ENCODE peak calls at places on chromosome 10, in five cellular contexts. One of them, this sample, is unnamed.

GRCh38 chr10:104941662-104942061 is 300.6 kb downstream of the SORCS3 start:
- DNase-seq in CD4-positive, alpha-beta T cell: no peak
- DNase-seq in choroid plexus epithelial cell: no peak
- DNase-seq in kidney epithelial cell: no peak
- DNase-seq in breast epithelium: no peak
- DNase-seq in this sample: no peak

GRCh38 chr10:75033399-75034130 is 77.9 kb upstream of the SAMD8 start:
- DNase-seq in CD4-positive, alpha-beta T cell: no peak
- DNase-seq in choroid plexus epithelial cell: no peak
- DNase-seq in breast epithelium: no peak
- DNase-seq in kidney epithelial cell: no peak
- DNase-seq in this sample: no peak

GRCh38 chr10:44391981-44392380 is 7.1 kb upstream of the CXCL12 start:
- DNase-seq in breast epithelium: no peak
- DNase-seq in kidney epithelial cell: no peak
- DNase-seq in CD4-positive, alpha-beta T cell: no peak
- DNase-seq in choroid plexus epithelial cell: no peak
- DNase-seq in this sample: no peak

GRCh38 chr10:133159611-133159949 is 439 bp upstream of the KNDC1 start:
- DNase-seq in breast epithelium: peak; percentile 41
- DNase-seq in CD4-positive, alpha-beta T cell: no peak
- DNase-seq in kidney epithelial cell: no peak
- DNase-seq in choroid plexus epithelial cell: no peak
- DNase-seq in this sample: no peak

GRCh38 chr10:62054825-62055224 is 153.3 kb downstream of the ARID5B start:
- DNase-seq in kidney epithelial cell: no peak
- DNase-seq in CD4-positive, alpha-beta T cell: no peak
- DNase-seq in breast epithelium: no peak
- DNase-seq in choroid plexus epithelial cell: no peak
- DNase-seq in this sample: no peak

GRCh38 chr10:95908450-95908849 is 675 bp downstream of the CC2D2B start:
- DNase-seq in CD4-positive, alpha-beta T cell: no peak
- DNase-seq in kidney epithelial cell: no peak
- DNase-seq in breast epithelium: no peak
- DNase-seq in choroid plexus epithelial cell: no peak
- DNase-seq in this sample: no peak

GRCh38 chr10:86368046-86368445 is 1.5 kb upstream of the GRID1 start:
- DNase-seq in CD4-positive, alpha-beta T cell: no peak
- DNase-seq in kidney epithelial cell: no peak
- DNase-seq in breast epithelium: peak; percentile 31
- DNase-seq in choroid plexus epithelial cell: no peak
- DNase-seq in this sample: no peak

GRCh38 chr10:46557319-46558140 is 1.1 kb upstream of the GPRIN2 start:
- DNase-seq in choroid plexus epithelial cell: no peak
- DNase-seq in breast epithelium: peak; percentile 54
- DNase-seq in CD4-positive, alpha-beta T cell: no peak
- DNase-seq in kidney epithelial cell: no peak
- DNase-seq in this sample: no peak

GRCh38 chr10:72831696-72832355 is 61.7 kb upstream of the OIT3 start:
- DNase-seq in CD4-positive, alpha-beta T cell: no peak
- DNase-seq in kidney epithelial cell: no peak
- DNase-seq in breast epithelium: no peak
- DNase-seq in choroid plexus epithelial cell: peak; percentile 52
- DNase-seq in this sample: no peak

DNA sequence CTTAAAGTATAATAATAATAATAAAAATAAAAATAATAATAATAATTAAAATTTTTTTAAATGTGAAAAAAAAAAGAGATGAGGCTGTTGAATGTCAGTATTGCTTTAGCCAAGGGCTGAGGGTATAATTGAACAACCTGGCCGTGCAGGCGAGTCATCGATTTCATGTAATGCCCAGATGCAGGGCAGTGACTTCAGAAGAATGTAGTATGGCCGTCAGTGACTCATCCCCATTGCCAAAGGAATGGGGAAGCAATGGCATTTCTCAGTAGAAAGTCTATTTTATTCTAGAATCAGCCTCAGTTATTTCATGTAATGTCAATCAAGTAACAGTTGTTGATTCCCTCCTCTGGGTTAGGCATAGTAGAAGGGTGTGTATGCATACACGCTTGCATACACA is 516.4 kb downstream of the GLRX3 start:
- DNase-seq in kidney epithelial cell: no peak
- DNase-seq in CD4-positive, alpha-beta T cell: no peak
- DNase-seq in choroid plexus epithelial cell: peak; percentile 17
- DNase-seq in breast epithelium: no peak
- DNase-seq in this sample: no peak
- TF ChIP-seq CTCF in kidney epithelial cell: no peak
- TF ChIP-seq CTCF in CD4-positive, alpha-beta T cell: no peak
- TF ChIP-seq CTCF in choroid plexus epithelial cell: no peak
- TF ChIP-seq CTCF in breast epithelium: no peak
- TF ChIP-seq CTCF in this sample: no peak

DNA sequence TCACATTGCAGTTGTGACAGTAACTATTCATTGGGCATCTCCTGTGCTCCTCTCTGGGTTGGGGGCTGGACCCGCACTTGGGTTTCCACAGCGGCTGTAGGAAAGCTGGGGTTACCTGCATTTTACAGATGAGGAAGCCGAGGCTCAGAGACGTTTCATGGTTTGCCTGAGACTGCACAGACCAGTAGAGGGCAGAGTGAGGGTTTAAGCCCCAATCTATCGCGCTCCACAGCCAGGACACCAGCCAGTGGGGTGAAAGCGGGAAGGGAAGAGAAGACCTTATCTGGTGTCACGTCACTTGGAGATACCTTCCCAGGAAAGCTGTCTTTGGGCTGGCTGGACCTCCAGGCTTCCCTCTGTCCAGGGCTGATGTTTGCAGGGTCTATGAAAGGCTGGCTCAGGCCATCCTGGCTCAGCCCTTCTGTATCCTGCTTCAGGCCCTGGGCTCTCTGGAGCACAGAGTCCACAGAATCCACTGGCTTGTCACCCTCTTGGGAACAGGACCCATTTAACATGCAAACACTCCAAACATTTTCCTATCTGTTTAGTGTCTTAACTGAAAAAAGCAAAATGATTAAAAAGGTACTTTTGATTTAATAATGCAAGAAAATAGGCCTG is 167.7 kb downstream of the EMX2 start:
- DNase-seq in choroid plexus epithelial cell: no peak
- DNase-seq in CD4-positive, alpha-beta T cell: no peak
- DNase-seq in kidney epithelial cell: no peak
- DNase-seq in breast epithelium: no peak
- DNase-seq in this sample: no peak
- TF ChIP-seq CTCF in choroid plexus epithelial cell: no peak
- TF ChIP-seq CTCF in CD4-positive, alpha-beta T cell: no peak
- TF ChIP-seq CTCF in kidney epithelial cell: no peak
- TF ChIP-seq CTCF in breast epithelium: no peak
- TF ChIP-seq CTCF in this sample: no peak

GRCh38 chr10:3803295-3803883 is 18.4 kb upstream of the KLF6 start:
- DNase-seq in breast epithelium: no peak
- DNase-seq in CD4-positive, alpha-beta T cell: no peak
- DNase-seq in choroid plexus epithelial cell: no peak
- DNase-seq in kidney epithelial cell: no peak
- DNase-seq in this sample: peak; percentile 72
- TF ChIP-seq CTCF in breast epithelium: no peak
- TF ChIP-seq CTCF in CD4-positive, alpha-beta T cell: no peak
- TF ChIP-seq CTCF in choroid plexus epithelial cell: no peak
- TF ChIP-seq CTCF in kidney epithelial cell: no peak
- TF ChIP-seq CTCF in this sample: no peak

GRCh38 chr10:27256299-27256698 is 15.7 kb upstream of the ACBD5 start:
- DNase-seq in CD4-positive, alpha-beta T cell: no peak
- DNase-seq in choroid plexus epithelial cell: no peak
- DNase-seq in breast epithelium: no peak
- DNase-seq in kidney epithelial cell: no peak
- DNase-seq in this sample: no peak

GRCh38 chr10:27256790-27257189 is 16.2 kb upstream of the ACBD5 start:
- DNase-seq in choroid plexus epithelial cell: no peak
- DNase-seq in CD4-positive, alpha-beta T cell: no peak
- DNase-seq in breast epithelium: no peak
- DNase-seq in kidney epithelial cell: no peak
- DNase-seq in this sample: no peak

GRCh38 chr10:27258492-27258837 is 17.9 kb upstream of the ACBD5 start:
- DNase-seq in kidney epithelial cell: no peak
- DNase-seq in CD4-positive, alpha-beta T cell: no peak
- DNase-seq in breast epithelium: no peak
- DNase-seq in choroid plexus epithelial cell: no peak
- DNase-seq in this sample: no peak

DNA sequence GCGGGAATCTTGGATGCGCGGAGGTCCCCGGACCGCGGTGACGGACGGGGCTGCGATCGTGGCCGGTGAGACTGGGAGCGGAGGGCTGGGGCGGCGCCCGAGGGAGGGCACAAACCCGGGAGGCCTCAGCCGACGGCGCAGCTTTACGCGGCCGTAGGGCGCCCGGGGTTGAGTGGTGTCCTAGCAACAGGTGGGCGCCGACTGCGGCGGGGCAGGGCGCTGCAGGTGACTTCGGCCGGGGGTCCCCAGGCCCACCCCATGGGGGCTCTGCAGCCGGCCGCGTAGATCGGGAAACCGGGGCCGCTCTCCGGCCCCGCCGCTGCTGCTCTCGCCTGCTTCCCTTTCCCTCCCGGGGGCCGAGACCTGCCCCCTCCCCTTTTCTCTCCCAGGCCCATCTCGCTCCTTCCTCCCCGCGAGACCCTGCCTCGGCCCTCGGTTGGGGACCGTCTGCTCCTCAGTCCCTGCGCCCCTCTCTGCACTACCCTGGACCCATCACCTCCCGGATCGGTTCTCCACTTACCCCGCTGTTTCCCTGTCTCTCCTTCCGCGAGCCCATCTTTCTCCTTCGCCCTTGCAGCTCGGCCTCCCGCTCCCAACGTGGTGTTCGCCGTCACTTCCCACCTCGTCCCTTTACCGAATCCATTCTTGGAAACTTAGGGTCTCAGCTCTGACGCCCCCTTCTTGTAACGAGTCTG is 18.4 kb upstream of the ACBD5 start:
- DNase-seq in CD4-positive, alpha-beta T cell: no peak
- DNase-seq in kidney epithelial cell: no peak
- DNase-seq in breast epithelium: no peak
- DNase-seq in choroid plexus epithelial cell: no peak
- DNase-seq in this sample: peak; percentile 10
- TF ChIP-seq CTCF in CD4-positive, alpha-beta T cell: no peak
- TF ChIP-seq CTCF in kidney epithelial cell: no peak
- TF ChIP-seq CTCF in breast epithelium: no peak
- TF ChIP-seq CTCF in choroid plexus epithelial cell: no peak
- TF ChIP-seq CTCF in this sample: no peak

GRCh38 chr10:52346394-52347326 is 32.6 kb downstream of the DKK1 start:
- DNase-seq in CD4-positive, alpha-beta T cell: no peak
- DNase-seq in choroid plexus epithelial cell: no peak
- DNase-seq in kidney epithelial cell: no peak
- DNase-seq in breast epithelium: no peak
- DNase-seq in this sample: no peak
- TF ChIP-seq CTCF in CD4-positive, alpha-beta T cell: no peak
- TF ChIP-seq CTCF in choroid plexus epithelial cell: no peak
- TF ChIP-seq CTCF in kidney epithelial cell: no peak
- TF ChIP-seq CTCF in breast epithelium: no peak
- TF ChIP-seq CTCF in this sample: no peak

This sample was measured in epithelial cell of esophagus.